ENCODE peak calls at places on chromosomes 1 and 21, in nine cellular contexts. S is K562; O is upper lobe of right lung; B is KBM-7; Y is occipital lobe; F is midbrain; Z is NCI-H1092; U is CD8-positive, alpha-beta T cell; T is NCI-H446. V is an unnamed sample.
A peak's percentile ranks its signal among the peaks of the same experiment; 100 is the strongest.

GRCh38 chr1:56135864-56136147 is 443.6 kb downstream of the PLPP3 start:
- DNase-seq in S (no peak), O (no peak), B (no peak), Y (no peak), F (no peak), Z (no peak), U (no peak), T (no peak), V (no peak)

GRCh38 chr21:34728479-34728878 is 59.7 kb downstream of the CLIC6 start:
- DNase-seq in S (no peak), O (no peak), B (no peak), Y (no peak), F (no peak), Z (peak; percentile 11), U (no peak), T (no peak), V (no peak)

GRCh38 chr1:226420328-226420727 is 12.4 kb upstream of the PARP1 start:
- DNase-seq in S (no peak), O (no peak), B (no peak), Y (no peak), F (no peak), Z (no peak), U (no peak), T (no peak), V (no peak)

GRCh38 chr1:173749137-173749536 is 34.4 kb downstream of the KLHL20 start:
- DNase-seq in S (no peak), O (no peak), B (no peak), Y (no peak), F (no peak), Z (no peak), U (no peak), T (no peak), V (no peak)

GRCh38 chr1:156310962-156311361 is 11.9 kb upstream of the VHLL start:
- DNase-seq in S (no peak), O (peak; percentile 56), B (no peak), Y (no peak), F (no peak), Z (no peak), U (no peak), T (no peak), V (no peak)

GRCh38 chr1:181151378-181152326 is 63.2 kb downstream of the IER5 start:
- DNase-seq in S (no peak), O (no peak), B (peak; percentile 57), Y (no peak), F (no peak), Z (no peak), U (no peak), T (no peak), V (no peak)

GRCh38 chr1:238152119-238152518 is 261.4 kb upstream of the ZP4 start:
- DNase-seq in S (no peak), O (no peak), B (no peak), Y (no peak), F (no peak), Z (no peak), U (no peak), T (no peak), V (no peak)

GRCh38 chr1:226616636-226617035 is 68.1 kb downstream of the STUM start:
- DNase-seq in S (no peak), O (no peak), B (no peak), Y (no peak), F (no peak), Z (no peak), U (no peak), T (no peak), V (no peak)

GRCh38 chr1:46605242-46605641 is 1.2 kb upstream of the MKNK1 start:
- DNase-seq in S (no peak), O (no peak), B (peak; percentile 11), Y (no peak), F (no peak), Z (no peak), U (peak; percentile 16), T (no peak), V (no peak)

GRCh38 chr1:235112297-235113182 is 16.1 kb downstream of the TOMM20 start:
- DNase-seq in S (no peak), O (no peak), B (no peak), Y (no peak), F (no peak), Z (no peak), U (no peak), T (no peak), V (no peak)

GRCh38 chr1:23392125-23392855 is 22.7 kb upstream of the ZNF436 start:
- DNase-seq in S (no peak), O (no peak), B (no peak), Y (no peak), F (no peak), Z (no peak), U (no peak), T (no peak), V (no peak)

GRCh38 chr1:235017719-235018118 is 110.9 kb downstream of the TOMM20 start:
- DNase-seq in S (no peak), O (no peak), B (no peak), Y (no peak), F (no peak), Z (no peak), U (no peak), T (no peak), V (no peak)

GRCh38 chr1:55712148-55712547 is 497.0 kb upstream of the USP24 start:
- DNase-seq in S (no peak), O (no peak), B (no peak), Y (no peak), F (no peak), Z (no peak), U (no peak), T (no peak), V (no peak)

GRCh38 chr21:30478015-30478414 is 2.2 kb downstream of the KRTAP19-1 start:
- DNase-seq in S (no peak), O (no peak), B (no peak), Y (no peak), F (no peak), Z (no peak), U (no peak), T (no peak), V (no peak)

GRCh38 chr1:193538690-193539089 is 352.3 kb upstream of the B3GALT2 start:
- DNase-seq in S (no peak), O (no peak), B (no peak), Y (no peak), F (no peak), Z (no peak), U (no peak), T (no peak), V (no peak)

GRCh38 chr1:118504867-118505266 is 319.8 kb upstream of the SPAG17 start:
- DNase-seq in S (no peak), O (no peak), B (no peak), Y (no peak), F (no peak), Z (peak; percentile 38), U (no peak), T (peak; percentile 29), V (no peak)

GRCh38 chr21:43280949-43281633 is 112.3 kb downstream of the CRYAA start:
- DNase-seq in S (no peak), O (peak; percentile 27), B (no peak), Y (no peak), F (no peak), Z (no peak), U (no peak), T (no peak), V (no peak)

GRCh38 chr1:41572224-41572623 is 87.7 kb upstream of the EDN2 start:
- DNase-seq in S (no peak), O (no peak), B (no peak), Y (no peak), F (no peak), Z (no peak), U (no peak), T (no peak), V (no peak)

GRCh38 chr21:16372546-16372945 is 642.8 kb downstream of the USP25 start:
- DNase-seq in S (no peak), O (no peak), B (no peak), Y (no peak), F (no peak), Z (no peak), U (no peak), T (no peak), V (no peak)

GRCh38 chr1:19514391-19514831 is 29.1 kb upstream of the CAPZB start:
- DNase-seq in S (no peak), O (no peak), B (no peak), Y (no peak), F (no peak), Z (no peak), U (no peak), T (peak; percentile 35), V (no peak)

GRCh38 chr1:68301538-68301937 is 69.2 kb upstream of the WLS start:
- DNase-seq in S (no peak), O (no peak), B (no peak), Y (no peak), F (no peak), Z (no peak), U (no peak), T (no peak), V (no peak)

GRCh38 chr1:67429011-67429527 is 1.1 kb downstream of the SERBP1 start:
- DNase-seq in S (peak; percentile 31), O (no peak), B (peak; percentile 57), Y (no peak), F (no peak), Z (no peak), U (no peak), T (no peak), V (peak; percentile 45)

GRCh38 chr1:166884040-166884642 is 8.1 kb upstream of the TADA1 start:
- DNase-seq in S (peak; percentile 50), O (peak; percentile 70), B (no peak), Y (peak; percentile 42), F (peak; percentile 47), Z (peak; percentile 20), U (no peak), T (no peak), V (peak; percentile 26)

GRCh38 chr1:171267391-171267790 is 19.1 kb downstream of the FMO1 start:
- DNase-seq in S (no peak), O (no peak), B (no peak), Y (no peak), F (no peak), Z (no peak), U (no peak), T (no peak), V (no peak)

GRCh38 chr1:10979483-10979920 is 33.0 kb upstream of the TARDBP start:
- DNase-seq in S (no peak), O (no peak), B (no peak), Y (peak; percentile 57), F (peak; percentile 82), Z (no peak), U (no peak), T (no peak), V (peak; percentile 57)